ENCODE peak calls at places on chromosomes 16 and 17, in seven cellular contexts. One of them, this sample, is unnamed.

GRCh38 chr16:27511657-27512056 is 38.1 kb downstream of the GTF3C1 start:
- DNase-seq in activated T-cell treated with anti-CD3 and anti-CD28 coated beads, Interleukin-2, amount 50 U/mL, for 72 hours: no peak
- DNase-seq in NCI-H345: no peak
- DNase-seq in activated CD8-positive, alpha-beta memory T cell treated with anti-CD3 and anti-CD28 coated beads, Interleukin-2, amount 50 U/mL, for 4 hours: no peak
- DNase-seq in HS-5: no peak
- DNase-seq in ELF-1: no peak
- DNase-seq in hypothalamus: no peak
- DNase-seq in this sample: no peak

GRCh38 chr17:79073706-79074088 is 927 bp upstream of the ENGASE start:
- DNase-seq in activated T-cell treated with anti-CD3 and anti-CD28 coated beads, Interleukin-2, amount 50 U/mL, for 72 hours: no peak
- DNase-seq in NCI-H345: no peak
- DNase-seq in activated CD8-positive, alpha-beta memory T cell treated with anti-CD3 and anti-CD28 coated beads, Interleukin-2, amount 50 U/mL, for 4 hours: no peak
- DNase-seq in HS-5: no peak
- DNase-seq in ELF-1: no peak
- DNase-seq in hypothalamus: no peak
- DNase-seq in this sample: no peak

GRCh38 chr16:14634389-14634725 is 1.6 kb downstream of the BFAR start:
- DNase-seq in activated T-cell treated with anti-CD3 and anti-CD28 coated beads, Interleukin-2, amount 50 U/mL, for 72 hours: no peak
- DNase-seq in NCI-H345: no peak
- DNase-seq in activated CD8-positive, alpha-beta memory T cell treated with anti-CD3 and anti-CD28 coated beads, Interleukin-2, amount 50 U/mL, for 4 hours: no peak
- DNase-seq in HS-5: no peak
- DNase-seq in ELF-1: no peak
- DNase-seq in hypothalamus: no peak
- DNase-seq in this sample: no peak

GRCh38 chr17:17947309-17947708 is 24.9 kb downstream of the TOM1L2 start:
- DNase-seq in activated T-cell treated with anti-CD3 and anti-CD28 coated beads, Interleukin-2, amount 50 U/mL, for 72 hours: no peak
- DNase-seq in NCI-H345: no peak
- DNase-seq in activated CD8-positive, alpha-beta memory T cell treated with anti-CD3 and anti-CD28 coated beads, Interleukin-2, amount 50 U/mL, for 4 hours: no peak
- DNase-seq in HS-5: no peak
- DNase-seq in ELF-1: no peak
- DNase-seq in hypothalamus: no peak
- DNase-seq in this sample: no peak

GRCh38 chr17:3005696-3006095 is 57.7 kb downstream of the OR1D5 start:
- DNase-seq in activated T-cell treated with anti-CD3 and anti-CD28 coated beads, Interleukin-2, amount 50 U/mL, for 72 hours: no peak
- DNase-seq in NCI-H345: no peak
- DNase-seq in activated CD8-positive, alpha-beta memory T cell treated with anti-CD3 and anti-CD28 coated beads, Interleukin-2, amount 50 U/mL, for 4 hours: no peak
- DNase-seq in HS-5: no peak
- DNase-seq in ELF-1: no peak
- DNase-seq in hypothalamus: no peak
- DNase-seq in this sample: no peak

GRCh38 chr17:28745052-28745776 is 1.4 kb downstream of the TRAF4 start:
- DNase-seq in activated T-cell treated with anti-CD3 and anti-CD28 coated beads, Interleukin-2, amount 50 U/mL, for 72 hours: peak; percentile 31
- DNase-seq in NCI-H345: peak; percentile 66
- DNase-seq in activated CD8-positive, alpha-beta memory T cell treated with anti-CD3 and anti-CD28 coated beads, Interleukin-2, amount 50 U/mL, for 4 hours: no peak
- DNase-seq in HS-5: no peak
- DNase-seq in ELF-1: peak; percentile 90
- DNase-seq in hypothalamus: peak; percentile 64
- DNase-seq in this sample: peak; percentile 34

GRCh38 chr17:72223816-72224215 is 103.0 kb downstream of the SOX9 start:
- DNase-seq in activated T-cell treated with anti-CD3 and anti-CD28 coated beads, Interleukin-2, amount 50 U/mL, for 72 hours: no peak
- DNase-seq in NCI-H345: no peak
- DNase-seq in activated CD8-positive, alpha-beta memory T cell treated with anti-CD3 and anti-CD28 coated beads, Interleukin-2, amount 50 U/mL, for 4 hours: no peak
- DNase-seq in HS-5: no peak
- DNase-seq in ELF-1: no peak
- DNase-seq in hypothalamus: no peak
- DNase-seq in this sample: no peak

GRCh38 chr16:49755291-49755611 is 100.7 kb downstream of the ZNF423 start:
- DNase-seq in activated T-cell treated with anti-CD3 and anti-CD28 coated beads, Interleukin-2, amount 50 U/mL, for 72 hours: no peak
- DNase-seq in NCI-H345: no peak
- DNase-seq in activated CD8-positive, alpha-beta memory T cell treated with anti-CD3 and anti-CD28 coated beads, Interleukin-2, amount 50 U/mL, for 4 hours: no peak
- DNase-seq in HS-5: no peak
- DNase-seq in ELF-1: peak; percentile 64
- DNase-seq in hypothalamus: no peak
- DNase-seq in this sample: no peak

GRCh38 chr17:72588961-72589360 is 468.1 kb downstream of the SOX9 start:
- DNase-seq in activated T-cell treated with anti-CD3 and anti-CD28 coated beads, Interleukin-2, amount 50 U/mL, for 72 hours: peak; percentile 8
- DNase-seq in NCI-H345: peak; percentile 88
- DNase-seq in activated CD8-positive, alpha-beta memory T cell treated with anti-CD3 and anti-CD28 coated beads, Interleukin-2, amount 50 U/mL, for 4 hours: no peak
- DNase-seq in HS-5: no peak
- DNase-seq in ELF-1: no peak
- DNase-seq in hypothalamus: no peak
- DNase-seq in this sample: peak; percentile 97

GRCh38 chr16:14193316-14193871 is 122.3 kb downstream of the MRTFB start:
- DNase-seq in activated T-cell treated with anti-CD3 and anti-CD28 coated beads, Interleukin-2, amount 50 U/mL, for 72 hours: peak; percentile 55
- DNase-seq in NCI-H345: peak; percentile 82
- DNase-seq in activated CD8-positive, alpha-beta memory T cell treated with anti-CD3 and anti-CD28 coated beads, Interleukin-2, amount 50 U/mL, for 4 hours: peak; percentile 22
- DNase-seq in HS-5: no peak
- DNase-seq in ELF-1: no peak
- DNase-seq in hypothalamus: no peak
- DNase-seq in this sample: peak; percentile 8

GRCh38 chr16:31265329-31266245 is 5.8 kb downstream of the ITGAM start:
- DNase-seq in activated T-cell treated with anti-CD3 and anti-CD28 coated beads, Interleukin-2, amount 50 U/mL, for 72 hours: peak; percentile 81
- DNase-seq in NCI-H345: no peak
- DNase-seq in activated CD8-positive, alpha-beta memory T cell treated with anti-CD3 and anti-CD28 coated beads, Interleukin-2, amount 50 U/mL, for 4 hours: peak; percentile 69
- DNase-seq in HS-5: peak; percentile 33
- DNase-seq in ELF-1: peak; percentile 31
- DNase-seq in hypothalamus: no peak
- DNase-seq in this sample: no peak

GRCh38 chr17:4604111-4604644 is 19.8 kb downstream of the SMTNL2 start:
- DNase-seq in activated T-cell treated with anti-CD3 and anti-CD28 coated beads, Interleukin-2, amount 50 U/mL, for 72 hours: no peak
- DNase-seq in NCI-H345: peak; percentile 69
- DNase-seq in activated CD8-positive, alpha-beta memory T cell treated with anti-CD3 and anti-CD28 coated beads, Interleukin-2, amount 50 U/mL, for 4 hours: no peak
- DNase-seq in HS-5: no peak
- DNase-seq in ELF-1: peak; percentile 53
- DNase-seq in hypothalamus: no peak
- DNase-seq in this sample: peak; percentile 99

GRCh38 chr16:8730335-8730915 is 56.0 kb downstream of the ABAT start:
- DNase-seq in activated T-cell treated with anti-CD3 and anti-CD28 coated beads, Interleukin-2, amount 50 U/mL, for 72 hours: no peak
- DNase-seq in NCI-H345: peak; percentile 36
- DNase-seq in activated CD8-positive, alpha-beta memory T cell treated with anti-CD3 and anti-CD28 coated beads, Interleukin-2, amount 50 U/mL, for 4 hours: no peak
- DNase-seq in HS-5: no peak
- DNase-seq in ELF-1: no peak
- DNase-seq in hypothalamus: no peak
- DNase-seq in this sample: peak; percentile 33

GRCh38 chr17:72119963-72120877 is 600 bp upstream of the SOX9 start:
- DNase-seq in activated T-cell treated with anti-CD3 and anti-CD28 coated beads, Interleukin-2, amount 50 U/mL, for 72 hours: peak; percentile 13
- DNase-seq in NCI-H345: peak; percentile 65
- DNase-seq in activated CD8-positive, alpha-beta memory T cell treated with anti-CD3 and anti-CD28 coated beads, Interleukin-2, amount 50 U/mL, for 4 hours: no peak
- DNase-seq in HS-5: no peak
- DNase-seq in ELF-1: peak; percentile 66
- DNase-seq in hypothalamus: peak; percentile 66
- DNase-seq in this sample: no peak

GRCh38 chr17:40664582-40665333 is at the start of gene KRT222:
- DNase-seq in activated T-cell treated with anti-CD3 and anti-CD28 coated beads, Interleukin-2, amount 50 U/mL, for 72 hours: no peak
- DNase-seq in NCI-H345: no peak
- DNase-seq in activated CD8-positive, alpha-beta memory T cell treated with anti-CD3 and anti-CD28 coated beads, Interleukin-2, amount 50 U/mL, for 4 hours: no peak
- DNase-seq in HS-5: no peak
- DNase-seq in ELF-1: no peak
- DNase-seq in hypothalamus: no peak
- DNase-seq in this sample: no peak

GRCh38 chr17:19897901-19898300 is 30.2 kb upstream of the ULK2 start:
- DNase-seq in activated T-cell treated with anti-CD3 and anti-CD28 coated beads, Interleukin-2, amount 50 U/mL, for 72 hours: no peak
- DNase-seq in NCI-H345: no peak
- DNase-seq in activated CD8-positive, alpha-beta memory T cell treated with anti-CD3 and anti-CD28 coated beads, Interleukin-2, amount 50 U/mL, for 4 hours: no peak
- DNase-seq in HS-5: no peak
- DNase-seq in ELF-1: no peak
- DNase-seq in hypothalamus: no peak
- DNase-seq in this sample: no peak

GRCh38 chr17:80107231-80108021 is 6.0 kb downstream of the GAA start:
- DNase-seq in activated T-cell treated with anti-CD3 and anti-CD28 coated beads, Interleukin-2, amount 50 U/mL, for 72 hours: no peak
- DNase-seq in NCI-H345: no peak
- DNase-seq in activated CD8-positive, alpha-beta memory T cell treated with anti-CD3 and anti-CD28 coated beads, Interleukin-2, amount 50 U/mL, for 4 hours: no peak
- DNase-seq in HS-5: no peak
- DNase-seq in ELF-1: no peak
- DNase-seq in hypothalamus: no peak
- DNase-seq in this sample: no peak

GRCh38 chr17:36592711-36593321 is 1.1 kb downstream of the DHRS11 start:
- DNase-seq in activated T-cell treated with anti-CD3 and anti-CD28 coated beads, Interleukin-2, amount 50 U/mL, for 72 hours: peak; percentile 23
- DNase-seq in NCI-H345: no peak
- DNase-seq in activated CD8-positive, alpha-beta memory T cell treated with anti-CD3 and anti-CD28 coated beads, Interleukin-2, amount 50 U/mL, for 4 hours: no peak
- DNase-seq in HS-5: no peak
- DNase-seq in ELF-1: no peak
- DNase-seq in hypothalamus: no peak
- DNase-seq in this sample: no peak

GRCh38 chr16:84633622-84634021 is 14.7 kb upstream of the KLHL36 start:
- DNase-seq in activated T-cell treated with anti-CD3 and anti-CD28 coated beads, Interleukin-2, amount 50 U/mL, for 72 hours: no peak
- DNase-seq in NCI-H345: peak; percentile 74
- DNase-seq in activated CD8-positive, alpha-beta memory T cell treated with anti-CD3 and anti-CD28 coated beads, Interleukin-2, amount 50 U/mL, for 4 hours: no peak
- DNase-seq in HS-5: no peak
- DNase-seq in ELF-1: no peak
- DNase-seq in hypothalamus: no peak
- DNase-seq in this sample: peak; percentile 88

GRCh38 chr17:41049110-41049509 is 2.0 kb upstream of the KRTAP2-1 start:
- DNase-seq in activated T-cell treated with anti-CD3 and anti-CD28 coated beads, Interleukin-2, amount 50 U/mL, for 72 hours: no peak
- DNase-seq in NCI-H345: no peak
- DNase-seq in activated CD8-positive, alpha-beta memory T cell treated with anti-CD3 and anti-CD28 coated beads, Interleukin-2, amount 50 U/mL, for 4 hours: no peak
- DNase-seq in HS-5: peak; percentile 71
- DNase-seq in ELF-1: no peak
- DNase-seq in hypothalamus: no peak
- DNase-seq in this sample: no peak

GRCh38 chr17:65013613-65014391 is 42.7 kb downstream of the GNA13 start:
- DNase-seq in activated T-cell treated with anti-CD3 and anti-CD28 coated beads, Interleukin-2, amount 50 U/mL, for 72 hours: peak; percentile 57
- DNase-seq in NCI-H345: no peak
- DNase-seq in activated CD8-positive, alpha-beta memory T cell treated with anti-CD3 and anti-CD28 coated beads, Interleukin-2, amount 50 U/mL, for 4 hours: peak; percentile 34
- DNase-seq in HS-5: no peak
- DNase-seq in ELF-1: no peak
- DNase-seq in hypothalamus: no peak
- DNase-seq in this sample: no peak

GRCh38 chr17:30369995-30370394 is 8.7 kb upstream of the CPD start:
- DNase-seq in activated T-cell treated with anti-CD3 and anti-CD28 coated beads, Interleukin-2, amount 50 U/mL, for 72 hours: no peak
- DNase-seq in NCI-H345: no peak
- DNase-seq in activated CD8-positive, alpha-beta memory T cell treated with anti-CD3 and anti-CD28 coated beads, Interleukin-2, amount 50 U/mL, for 4 hours: no peak
- DNase-seq in HS-5: no peak
- DNase-seq in ELF-1: no peak
- DNase-seq in hypothalamus: no peak
- DNase-seq in this sample: no peak

GRCh38 chr17:80761421-80761871 is 216.8 kb downstream of the RPTOR start:
- DNase-seq in activated T-cell treated with anti-CD3 and anti-CD28 coated beads, Interleukin-2, amount 50 U/mL, for 72 hours: peak; percentile 78
- DNase-seq in NCI-H345: peak; percentile 77
- DNase-seq in activated CD8-positive, alpha-beta memory T cell treated with anti-CD3 and anti-CD28 coated beads, Interleukin-2, amount 50 U/mL, for 4 hours: peak; percentile 71
- DNase-seq in HS-5: peak; percentile 85
- DNase-seq in ELF-1: no peak
- DNase-seq in hypothalamus: no peak
- DNase-seq in this sample: no peak

GRCh38 chr16:21644674-21645073 is 7.7 kb downstream of the IGSF6 start:
- DNase-seq in activated T-cell treated with anti-CD3 and anti-CD28 coated beads, Interleukin-2, amount 50 U/mL, for 72 hours: no peak
- DNase-seq in NCI-H345: no peak
- DNase-seq in activated CD8-positive, alpha-beta memory T cell treated with anti-CD3 and anti-CD28 coated beads, Interleukin-2, amount 50 U/mL, for 4 hours: no peak
- DNase-seq in HS-5: no peak
- DNase-seq in ELF-1: no peak
- DNase-seq in hypothalamus: no peak
- DNase-seq in this sample: no peak

GRCh38 chr16:82263456-82264159 is 93.6 kb upstream of the MPHOSPH6 start:
- DNase-seq in activated T-cell treated with anti-CD3 and anti-CD28 coated beads, Interleukin-2, amount 50 U/mL, for 72 hours: peak; percentile 61
- DNase-seq in NCI-H345: peak; percentile 64
- DNase-seq in activated CD8-positive, alpha-beta memory T cell treated with anti-CD3 and anti-CD28 coated beads, Interleukin-2, amount 50 U/mL, for 4 hours: peak; percentile 35
- DNase-seq in HS-5: peak; percentile 5
- DNase-seq in ELF-1: peak; percentile 67
- DNase-seq in hypothalamus: no peak
- DNase-seq in this sample: peak; percentile 51

GRCh38 chr17:68457168-68457538 is at the start of gene WIPI1:
- DNase-seq in activated T-cell treated with anti-CD3 and anti-CD28 coated beads, Interleukin-2, amount 50 U/mL, for 72 hours: no peak
- DNase-seq in NCI-H345: no peak
- DNase-seq in activated CD8-positive, alpha-beta memory T cell treated with anti-CD3 and anti-CD28 coated beads, Interleukin-2, amount 50 U/mL, for 4 hours: no peak
- DNase-seq in HS-5: no peak
- DNase-seq in ELF-1: no peak
- DNase-seq in hypothalamus: no peak
- DNase-seq in this sample: no peak

GRCh38 chr17:39740357-39741111 is 2.8 kb downstream of the GRB7 start:
- DNase-seq in activated T-cell treated with anti-CD3 and anti-CD28 coated beads, Interleukin-2, amount 50 U/mL, for 72 hours: no peak
- DNase-seq in NCI-H345: no peak
- DNase-seq in activated CD8-positive, alpha-beta memory T cell treated with anti-CD3 and anti-CD28 coated beads, Interleukin-2, amount 50 U/mL, for 4 hours: no peak
- DNase-seq in HS-5: no peak
- DNase-seq in ELF-1: peak; percentile 83
- DNase-seq in hypothalamus: no peak
- DNase-seq in this sample: no peak

GRCh38 chr17:64051153-64051552 is 30.7 kb upstream of the ICAM2 start:
- DNase-seq in activated T-cell treated with anti-CD3 and anti-CD28 coated beads, Interleukin-2, amount 50 U/mL, for 72 hours: no peak
- DNase-seq in NCI-H345: no peak
- DNase-seq in activated CD8-positive, alpha-beta memory T cell treated with anti-CD3 and anti-CD28 coated beads, Interleukin-2, amount 50 U/mL, for 4 hours: no peak
- DNase-seq in HS-5: no peak
- DNase-seq in ELF-1: no peak
- DNase-seq in hypothalamus: no peak
- DNase-seq in this sample: no peak

GRCh38 chr16:20674684-20675487 is 22.6 kb downstream of the ACSM1 start:
- DNase-seq in activated T-cell treated with anti-CD3 and anti-CD28 coated beads, Interleukin-2, amount 50 U/mL, for 72 hours: no peak
- DNase-seq in NCI-H345: peak; percentile 32
- DNase-seq in activated CD8-positive, alpha-beta memory T cell treated with anti-CD3 and anti-CD28 coated beads, Interleukin-2, amount 50 U/mL, for 4 hours: no peak
- DNase-seq in HS-5: no peak
- DNase-seq in ELF-1: no peak
- DNase-seq in hypothalamus: no peak
- DNase-seq in this sample: no peak